ENCODE peak calls at places on chromosome 14, in ten cellular contexts. W is transverse colon, X is H9, E is A549, F is cardiac muscle cell, R is tibial artery, H is PC-9, Z is A673, C is fibroblast of lung, A is HCT116. B is an unnamed sample.
A peak's percentile ranks its signal among the peaks of the same experiment; 100 is the strongest.

GRCh38 chr14:90175631-90176030 is 80.7 kb upstream of the PSMC1 start:
- DNase-seq in H (no peak), X (no peak), A (no peak), Z (no peak), R (no peak), E (no peak), C (no peak), F (no peak), W (no peak), B (no peak)

GRCh38 chr14:36233217-36233616 is 56.7 kb upstream of the PTCSC3 start:
- DNase-seq in X (no peak), F (no peak), C (no peak), R (no peak), W (no peak), H (no peak), A (no peak), E (no peak), Z (no peak), B (no peak)

GRCh38 chr14:77721437-77721836 is 13.5 kb downstream of the SLIRP start:
- DNase-seq in E (no peak), R (no peak), X (no peak), W (no peak), C (no peak), A (no peak), Z (no peak), F (no peak), H (no peak), B (no peak)

GRCh38 chr14:103808403-103809001 is 38.9 kb downstream of the PPP1R13B start:
- DNase-seq in F (peak; percentile 85), X (peak; percentile 64), H (peak; percentile 69), W (peak; percentile 78), E (peak; percentile 55), C (peak; percentile 59), Z (peak; percentile 85), A (peak; percentile 58), R (peak; percentile 66), B (peak; percentile 87)

GRCh38 chr14:58666737-58667136 is 29.0 kb downstream of the DACT1 start:
- DNase-seq in E (no peak), C (no peak), Z (no peak), W (no peak), F (no peak), R (no peak), X (no peak), H (no peak), A (no peak), B (no peak)

GRCh38 chr14:71143391-71144290 is 236.4 kb downstream of the PCNX1 start:
- DNase-seq in A (no peak), X (no peak), E (no peak), H (peak; percentile 63), R (no peak), C (peak; percentile 94), F (no peak), Z (peak; percentile 71), W (no peak), B (no peak)

GRCh38 chr14:61911534-61911933 is 149.3 kb downstream of the SNAPC1 start:
- DNase-seq in Z (no peak), W (no peak), R (no peak), X (no peak), F (no peak), E (no peak), A (no peak), H (no peak), C (no peak), B (no peak)

GRCh38 chr14:86787782-86788181 is 1205.2 kb downstream of the GALC start:
- DNase-seq in A (no peak), H (no peak), W (no peak), F (peak; percentile 4), E (no peak), Z (peak; percentile 64), C (peak; percentile 14), X (no peak), R (no peak), B (no peak)

GRCh38 chr14:92897922-92898599 is 24.9 kb upstream of the CHGA start:
- DNase-seq in F (no peak), H (no peak), A (no peak), E (no peak), R (no peak), X (no peak), W (no peak), C (no peak), Z (no peak), B (no peak)

DNA sequence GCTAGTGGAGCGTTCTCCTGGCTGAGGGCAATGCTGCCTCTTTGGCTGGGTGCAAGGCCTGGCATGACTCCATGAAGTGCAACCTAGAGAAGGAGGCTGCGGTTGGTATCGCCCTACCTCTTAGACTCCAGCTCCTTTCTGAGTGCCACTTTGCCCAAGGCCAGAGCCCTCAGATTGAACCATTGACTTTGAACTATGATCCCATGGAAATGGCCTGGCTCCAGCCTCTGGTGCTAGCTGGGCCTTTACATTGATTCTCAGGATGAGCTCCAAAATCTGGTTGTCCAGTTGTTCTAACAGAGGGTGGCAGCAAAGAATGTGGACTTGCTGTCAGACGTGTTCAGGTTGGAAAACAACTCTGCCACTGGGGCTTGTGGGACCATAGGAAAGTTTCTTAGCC is 16.1 kb upstream of the SMOC1 start:
- DNase-seq in Z (no peak), A (no peak), F (no peak), E (no peak), H (no peak), C (no peak), W (no peak), R (no peak), X (no peak), B (no peak)
- TF ChIP-seq CTCF in Z (no peak), A (no peak), F (no peak), E (no peak), H (no peak), C (no peak), W (no peak), R (no peak), X (no peak), B (no peak)

GRCh38 chr14:32473476-32473875 is 144.4 kb downstream of the AKAP6 start:
- DNase-seq in F (no peak), E (no peak), X (no peak), R (peak; percentile 26), H (peak; percentile 68), W (peak; percentile 44), C (peak; percentile 87), Z (no peak), A (no peak), B (peak; percentile 20)
- H3K27ac ChIP-seq in F (no peak overlapping the region), E (peak overlapping the region; percentile 72), X (no peak overlapping the region), R (peak overlapping the region; percentile 72), H (peak overlapping the region; percentile 97), W (peak overlapping the region; percentile 70), C (peak overlapping the region; percentile 64), Z (no peak overlapping the region), A (no peak overlapping the region), B (no peak overlapping the region)

GRCh38 chr14:104968541-104969401 is 9.4 kb downstream of the AHNAK2 start:
- DNase-seq in Z (peak; percentile 36), R (peak; percentile 68), F (no peak), E (peak; percentile 56), W (no peak), A (no peak), H (peak; percentile 69), C (peak; percentile 29), X (peak; percentile 52), B (peak; percentile 60)
- H3K4me1 ChIP-seq in Z (peaks cover 17% of the 10 kb centered on the region), R (peaks cover 75% of the 10 kb centered on the region), F (peaks cover 10% of the 10 kb centered on the region), E (peaks cover 67% of the 10 kb centered on the region), W (peaks cover 52% of the 10 kb centered on the region), A (peaks cover 75% of the 10 kb centered on the region), H (peaks cover 53% of the 10 kb centered on the region), C (peaks cover 29% of the 10 kb centered on the region), X (peaks cover 3% of the 10 kb centered on the region), B (peaks cover 27% of the 10 kb centered on the region)

DNA sequence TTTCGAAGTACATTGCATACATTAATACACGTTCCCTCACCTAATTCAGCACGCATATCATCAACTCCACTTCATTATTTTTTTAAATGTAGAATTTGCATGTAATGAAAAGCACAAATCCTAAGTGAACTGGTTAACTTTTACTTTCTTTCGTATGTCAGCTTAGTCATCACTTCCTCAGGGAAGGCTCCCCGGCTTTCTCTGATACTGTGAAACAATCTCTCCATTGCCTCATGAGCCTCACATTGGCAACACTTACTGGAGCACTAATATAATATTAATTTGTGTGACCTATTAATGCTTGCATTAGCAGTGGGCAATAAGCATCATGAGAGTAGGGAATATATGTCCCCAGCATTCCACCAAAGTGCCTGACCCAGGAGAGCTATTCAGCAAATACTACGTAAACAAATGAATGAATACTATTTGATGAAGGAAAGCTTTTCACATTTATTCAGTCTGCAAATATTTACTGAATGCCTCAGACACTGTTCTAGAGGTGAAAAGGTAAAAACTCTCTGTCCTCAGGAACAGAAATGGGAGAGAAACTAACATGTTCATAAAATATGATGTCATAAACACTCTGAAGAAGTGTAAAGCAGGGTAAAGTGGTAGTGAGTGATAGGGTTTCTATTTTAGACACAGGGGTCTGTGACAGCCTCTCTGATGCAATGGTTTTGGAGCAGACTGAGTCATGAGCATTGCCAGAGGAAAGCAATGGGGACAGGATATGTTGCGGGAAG is 327.5 kb upstream of the DIO2 start:
- DNase-seq in Z (no peak), A (no peak), H (no peak), C (no peak), E (peak; percentile 7), X (no peak), W (no peak), F (no peak), R (no peak), B (no peak)
- TF ChIP-seq CTCF in Z (no peak), A (no peak), H (no peak), C (no peak), E (no peak), X (no peak), W (no peak), F (no peak), R (no peak), B (no peak)

GRCh38 chr14:68669644-68670343 is 123.1 kb downstream of the ZFP36L1 start:
- DNase-seq in Z (no peak), F (no peak), R (peak; percentile 59), C (peak; percentile 47), E (no peak), W (no peak), A (no peak), X (no peak), H (no peak), B (no peak)
- H3K27ac ChIP-seq in Z (peak overlapping the region; percentile 84), F (no peak overlapping the region), R (peak overlapping the region; percentile 77), C (no peak overlapping the region), E (no peak overlapping the region), W (peak overlapping the region; percentile 84), A (no peak overlapping the region), X (no peak overlapping the region), H (peak overlapping the region; percentile 84), B (peak overlapping the region; percentile 38)